ENCODE peak calls at places on chromosome 18, in four cellular contexts. I is coronary artery, M is iris pigment epithelial cell, U is HT1080. V is an unnamed sample.
A peak's percentile ranks its signal among the peaks of the same experiment; 100 is the strongest.

GRCh38 chr18:48979944-48980890 is 29.5 kb upstream of the SMAD7 start:
- DNase-seq in I (no peak), M (peak; percentile 76), U (peak; percentile 79), V (peak; percentile 46)

GRCh38 chr18:70421471-70421870 is 132.6 kb downstream of the SOCS6 start:
- DNase-seq in I (no peak), M (peak; percentile 71), U (peak; percentile 89), V (no peak)

GRCh38 chr18:79868168-79868784 is 70.5 kb downstream of the KCNG2 start:
- DNase-seq in I (peak; percentile 53), M (no peak), U (no peak), V (peak; percentile 46)

GRCh38 chr18:60534539-60534938 is 162.0 kb upstream of the MC4R start:
- DNase-seq in I (no peak), M (peak; percentile 69), U (peak; percentile 61), V (no peak)

GRCh38 chr18:43526436-43527150 is 249.3 kb upstream of the SYT4 start:
- DNase-seq in I (no peak), M (no peak), U (no peak), V (no peak)

GRCh38 chr18:75107931-75108276 is 101.0 kb downstream of the PTGR3 start:
- DNase-seq in I (peak; percentile 55), M (no peak), U (no peak), V (peak; percentile 30)

GRCh38 chr18:59006461-59007067 is 133.1 kb upstream of the SEC11C start:
- DNase-seq in I (no peak), M (peak; percentile 17), U (peak; percentile 56), V (no peak)

GRCh38 chr18:33957705-33958104 is 267.0 kb downstream of the NOL4 start:
- DNase-seq in I (no peak), M (no peak), U (no peak), V (no peak)

GRCh38 chr18:9612215-9612830 is 2.0 kb downstream of the PPP4R1 start:
- DNase-seq in I (no peak), M (peak; percentile 61), U (peak; percentile 39), V (no peak)

GRCh38 chr18:25798026-25798537 is 292.3 kb downstream of the SS18 start:
- DNase-seq in I (no peak), M (no peak), U (no peak), V (no peak)

GRCh38 chr18:42392416-42392815 is 437.4 kb downstream of the PIK3C3 start:
- DNase-seq in I (no peak), M (no peak), U (no peak), V (no peak)

GRCh38 chr18:7300971-7301553 is 70.2 kb downstream of the LRRC30 start:
- DNase-seq in I (no peak), M (no peak), U (peak; percentile 18), V (no peak)